ENCODE peak calls at places on chromosomes 12 and 14, in eight cellular contexts. One of them, this sample, is unnamed.

GRCh38 chr14:99716091-99716849 is 32.2 kb downstream of the CYP46A1 start:
- DNase-seq in adrenal gland: no peak
- DNase-seq in ascending aorta: no peak
- DNase-seq in SK-N-MC: no peak
- DNase-seq in A549: no peak
- DNase-seq in fibroblast of lung: no peak
- DNase-seq in gastrocnemius medialis: no peak
- DNase-seq in CD8-positive, alpha-beta T cell: no peak
- DNase-seq in this sample: no peak

GRCh38 chr12:109596418-109597244 is 23.0 kb downstream of the MVK start:
- DNase-seq in adrenal gland: no peak
- DNase-seq in ascending aorta: no peak
- DNase-seq in SK-N-MC: no peak
- DNase-seq in A549: no peak
- DNase-seq in fibroblast of lung: no peak
- DNase-seq in gastrocnemius medialis: no peak
- DNase-seq in CD8-positive, alpha-beta T cell: no peak
- DNase-seq in this sample: no peak

GRCh38 chr14:101398011-101398410 is 163.3 kb upstream of the DIO3 start:
- DNase-seq in adrenal gland: no peak
- DNase-seq in ascending aorta: no peak
- DNase-seq in SK-N-MC: no peak
- DNase-seq in A549: no peak
- DNase-seq in fibroblast of lung: no peak
- DNase-seq in gastrocnemius medialis: no peak
- DNase-seq in CD8-positive, alpha-beta T cell: no peak
- DNase-seq in this sample: no peak

GRCh38 chr12:2551097-2551496 is 243.7 kb upstream of the FKBP4 start:
- DNase-seq in adrenal gland: no peak
- DNase-seq in ascending aorta: no peak
- DNase-seq in SK-N-MC: no peak
- DNase-seq in A549: no peak
- DNase-seq in fibroblast of lung: no peak
- DNase-seq in gastrocnemius medialis: no peak
- DNase-seq in CD8-positive, alpha-beta T cell: no peak
- DNase-seq in this sample: no peak

GRCh38 chr12:116881325-116881866 is at the start of gene HRK:
- DNase-seq in adrenal gland: peak
- DNase-seq in ascending aorta: no peak
- DNase-seq in SK-N-MC: no peak
- DNase-seq in A549: no peak
- DNase-seq in fibroblast of lung: no peak
- DNase-seq in gastrocnemius medialis: no peak
- DNase-seq in CD8-positive, alpha-beta T cell: no peak
- DNase-seq in this sample: no peak

GRCh38 chr12:75816892-75817291 is 214.7 kb downstream of the PHLDA1 start:
- DNase-seq in adrenal gland: no peak
- DNase-seq in ascending aorta: no peak
- DNase-seq in SK-N-MC: no peak
- DNase-seq in A549: peak
- DNase-seq in fibroblast of lung: peak
- DNase-seq in gastrocnemius medialis: no peak
- DNase-seq in CD8-positive, alpha-beta T cell: no peak
- DNase-seq in this sample: no peak

GRCh38 chr14:52115286-52115685 is 46.4 kb upstream of the NID2 start:
- DNase-seq in adrenal gland: no peak
- DNase-seq in ascending aorta: no peak
- DNase-seq in SK-N-MC: no peak
- DNase-seq in A549: no peak
- DNase-seq in fibroblast of lung: no peak
- DNase-seq in gastrocnemius medialis: no peak
- DNase-seq in CD8-positive, alpha-beta T cell: no peak
- DNase-seq in this sample: no peak

GRCh38 chr14:59215353-59215752 is 26.9 kb downstream of the DAAM1 start:
- DNase-seq in adrenal gland: no peak
- DNase-seq in ascending aorta: peak
- DNase-seq in SK-N-MC: no peak
- DNase-seq in A549: no peak
- DNase-seq in fibroblast of lung: peak
- DNase-seq in gastrocnemius medialis: peak
- DNase-seq in CD8-positive, alpha-beta T cell: no peak
- DNase-seq in this sample: peak

GRCh38 chr12:79844693-79845092 is 90.2 kb downstream of the PPP1R12A start:
- DNase-seq in adrenal gland: no peak
- DNase-seq in ascending aorta: no peak
- DNase-seq in SK-N-MC: no peak
- DNase-seq in A549: peak
- DNase-seq in fibroblast of lung: peak
- DNase-seq in gastrocnemius medialis: no peak
- DNase-seq in CD8-positive, alpha-beta T cell: no peak
- DNase-seq in this sample: no peak

GRCh38 chr12:52903855-52904508 is 894 bp downstream of the KRT8 start:
- DNase-seq in adrenal gland: peak
- DNase-seq in ascending aorta: no peak
- DNase-seq in SK-N-MC: no peak
- DNase-seq in A549: peak
- DNase-seq in fibroblast of lung: peak
- DNase-seq in gastrocnemius medialis: no peak
- DNase-seq in CD8-positive, alpha-beta T cell: peak
- DNase-seq in this sample: peak

GRCh38 chr14:91149462-91149861 is 35.6 kb downstream of the DGLUCY start:
- DNase-seq in adrenal gland: no peak
- DNase-seq in ascending aorta: no peak
- DNase-seq in SK-N-MC: peak
- DNase-seq in A549: peak
- DNase-seq in fibroblast of lung: peak
- DNase-seq in gastrocnemius medialis: peak
- DNase-seq in CD8-positive, alpha-beta T cell: no peak
- DNase-seq in this sample: peak

GRCh38 chr12:53325539-53326061 is 4.2 kb upstream of the AAAS start:
- DNase-seq in adrenal gland: peak
- DNase-seq in ascending aorta: no peak
- DNase-seq in SK-N-MC: no peak
- DNase-seq in A549: peak
- DNase-seq in fibroblast of lung: no peak
- DNase-seq in gastrocnemius medialis: peak
- DNase-seq in CD8-positive, alpha-beta T cell: no peak
- DNase-seq in this sample: no peak

GRCh38 chr14:102527255-102528232 is 18.0 kb upstream of the ANKRD9 start:
- DNase-seq in adrenal gland: no peak
- DNase-seq in ascending aorta: no peak
- DNase-seq in SK-N-MC: no peak
- DNase-seq in A549: peak
- DNase-seq in fibroblast of lung: no peak
- DNase-seq in gastrocnemius medialis: no peak
- DNase-seq in CD8-positive, alpha-beta T cell: no peak
- DNase-seq in this sample: no peak

GRCh38 chr14:64574370-64575115 is 24.8 kb downstream of the PPP1R36 start:
- DNase-seq in adrenal gland: no peak
- DNase-seq in ascending aorta: no peak
- DNase-seq in SK-N-MC: no peak
- DNase-seq in A549: no peak
- DNase-seq in fibroblast of lung: no peak
- DNase-seq in gastrocnemius medialis: peak
- DNase-seq in CD8-positive, alpha-beta T cell: no peak
- DNase-seq in this sample: no peak
- H3K27ac ChIP-seq in adrenal gland: no peak
- H3K27ac ChIP-seq in ascending aorta: no peak
- H3K27ac ChIP-seq in SK-N-MC: no peak
- H3K27ac ChIP-seq in A549: no peak
- H3K27ac ChIP-seq in fibroblast of lung: no peak
- H3K27ac ChIP-seq in gastrocnemius medialis: peak
- H3K27ac ChIP-seq in CD8-positive, alpha-beta T cell: no peak
- H3K27ac ChIP-seq in this sample: no peak

GRCh38 chr14:45249847-45250575 is 3.0 kb downstream of the MIS18BP1 start:
- DNase-seq in adrenal gland: no peak
- DNase-seq in ascending aorta: no peak
- DNase-seq in SK-N-MC: no peak
- DNase-seq in A549: no peak
- DNase-seq in fibroblast of lung: peak
- DNase-seq in gastrocnemius medialis: no peak
- DNase-seq in CD8-positive, alpha-beta T cell: no peak
- DNase-seq in this sample: no peak
- H3K27ac ChIP-seq in adrenal gland: no peak
- H3K27ac ChIP-seq in ascending aorta: peak
- H3K27ac ChIP-seq in SK-N-MC: no peak
- H3K27ac ChIP-seq in A549: no peak
- H3K27ac ChIP-seq in fibroblast of lung: peak
- H3K27ac ChIP-seq in gastrocnemius medialis: peak
- H3K27ac ChIP-seq in CD8-positive, alpha-beta T cell: no peak
- H3K27ac ChIP-seq in this sample: peak

GRCh38 chr14:57071639-57072038 is 197.1 kb downstream of the EXOC5 start:
- DNase-seq in adrenal gland: no peak
- DNase-seq in ascending aorta: no peak
- DNase-seq in SK-N-MC: peak
- DNase-seq in A549: no peak
- DNase-seq in fibroblast of lung: no peak
- DNase-seq in gastrocnemius medialis: no peak
- DNase-seq in CD8-positive, alpha-beta T cell: no peak
- DNase-seq in this sample: no peak
- H3K27ac ChIP-seq in adrenal gland: no peak
- H3K27ac ChIP-seq in ascending aorta: no peak
- H3K27ac ChIP-seq in SK-N-MC: peak
- H3K27ac ChIP-seq in A549: no peak
- H3K27ac ChIP-seq in fibroblast of lung: no peak
- H3K27ac ChIP-seq in gastrocnemius medialis: no peak
- H3K27ac ChIP-seq in CD8-positive, alpha-beta T cell: no peak
- H3K27ac ChIP-seq in this sample: no peak

GRCh38 chr14:36227344-36227743 is 50.8 kb upstream of the PTCSC3 start:
- DNase-seq in adrenal gland: no peak
- DNase-seq in ascending aorta: no peak
- DNase-seq in SK-N-MC: no peak
- DNase-seq in A549: no peak
- DNase-seq in fibroblast of lung: no peak
- DNase-seq in gastrocnemius medialis: no peak
- DNase-seq in CD8-positive, alpha-beta T cell: no peak
- DNase-seq in this sample: no peak
- H3K27ac ChIP-seq in adrenal gland: no peak
- H3K27ac ChIP-seq in ascending aorta: no peak
- H3K27ac ChIP-seq in SK-N-MC: no peak
- H3K27ac ChIP-seq in A549: no peak
- H3K27ac ChIP-seq in fibroblast of lung: no peak
- H3K27ac ChIP-seq in gastrocnemius medialis: no peak
- H3K27ac ChIP-seq in CD8-positive, alpha-beta T cell: no peak
- H3K27ac ChIP-seq in this sample: no peak